ENCODE peak calls at places on chromosomes 5 and 9, in eight cellular contexts. V is body of pancreas, H is pancreas, N is gastrocnemius medialis, B is cardiac muscle cell, X is kidney, D is upper lobe of right lung, T is Peyer's patch. O is an unnamed sample.

GRCh38 chr5:179260324-179261070 is 84.8 kb downstream of the ADAMTS2 start:
- DNase-seq in D (peak; percentile 52), B (no peak), H (no peak), V (peak; percentile 5), N (no peak), X (peak; percentile 24), T (peak; percentile 22), O (no peak)

GRCh38 chr9:85536076-85536475 is 205.7 kb downstream of the AGTPBP1 start:
- DNase-seq in N (no peak), D (no peak), B (no peak), X (no peak), T (no peak), V (no peak), H (no peak), O (no peak)

GRCh38 chr5:128241071-128241695 is 157.6 kb downstream of the SLC12A2 start:
- DNase-seq in H (no peak), D (no peak), B (no peak), V (no peak), T (no peak), N (no peak), X (no peak), O (no peak)

GRCh38 chr9:69748304-69748703 is 11.5 kb downstream of the PTAR1 start:
- DNase-seq in B (no peak), D (no peak), H (no peak), T (no peak), N (no peak), X (no peak), V (no peak), O (no peak)

GRCh38 chr9:35518981-35519679 is 29.2 kb downstream of the RUSC2 start:
- DNase-seq in X (no peak), N (peak; percentile 81), T (no peak), B (no peak), V (no peak), D (no peak), H (no peak), O (no peak)

GRCh38 chr5:90201923-90202322 is 207.6 kb downstream of the CETN3 start:
- DNase-seq in D (no peak), N (no peak), X (no peak), B (no peak), V (no peak), H (no peak), T (no peak), O (no peak)

GRCh38 chr5:152688561-152689274 is 283.6 kb upstream of the NMUR2 start:
- DNase-seq in H (no peak), D (no peak), B (no peak), X (peak; percentile 75), V (no peak), N (no peak), T (no peak), O (no peak)

GRCh38 chr5:75496026-75496425 is 15.4 kb downstream of the CERT1 start:
- DNase-seq in N (no peak), X (no peak), D (no peak), V (no peak), B (no peak), H (no peak), T (no peak), O (no peak)

GRCh38 chr5:179487145-179487544 is 63.2 kb upstream of the RUFY1 start:
- DNase-seq in H (no peak), B (no peak), D (no peak), N (no peak), T (no peak), V (no peak), X (no peak), O (no peak)

DNA sequence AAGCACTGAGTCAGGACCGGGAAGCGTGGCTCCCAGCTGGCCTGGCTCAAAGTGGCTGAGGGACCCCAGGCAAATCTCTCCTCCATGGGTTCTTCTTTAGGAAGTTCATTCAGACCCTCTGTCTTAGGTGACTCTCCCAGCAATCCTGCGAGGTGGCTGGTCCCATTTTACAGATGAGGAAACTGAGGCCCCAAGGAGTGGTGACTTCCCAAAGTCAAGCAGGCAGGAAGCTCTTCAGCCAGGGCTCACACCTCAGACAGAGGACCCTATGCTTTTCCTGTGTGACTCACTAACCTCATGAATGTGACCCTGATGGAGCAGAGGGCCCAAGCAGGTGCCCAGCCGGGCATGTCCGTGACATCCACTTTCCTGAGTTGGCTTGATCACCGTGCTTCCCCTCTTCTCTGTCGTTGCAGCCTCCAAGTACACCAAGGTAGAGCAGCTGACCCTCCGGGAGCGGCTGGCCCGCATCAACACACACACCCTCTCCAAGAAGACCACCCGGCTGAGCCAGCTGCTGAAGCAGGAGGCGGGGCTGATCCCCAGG is 36.5 kb downstream of the ARHGEF37 start:
- DNase-seq in T (no peak), N (no peak), B (no peak), V (no peak), X (peak; percentile 70), D (no peak), H (no peak), O (no peak)
- H3K36me3 ChIP-seq in T (no peaks in the 10 kb centered on the region), N (no peaks in the 10 kb centered on the region), B (no peaks in the 10 kb centered on the region), V (no peaks in the 10 kb centered on the region), X (no peaks in the 10 kb centered on the region), D (peaks cover 44% of the 10 kb centered on the region), H (peaks cover 12% of the 10 kb centered on the region), O (no peaks in the 10 kb centered on the region)

GRCh38 chr9:89359018-89359417 is 40.7 kb downstream of the SECISBP2 start:
- DNase-seq in X (no peak), V (peak; percentile 9), B (peak; percentile 52), H (no peak), N (peak; percentile 86), T (no peak), D (no peak), O (no peak)

GRCh38 chr9:89361031-89361430 is 42.7 kb downstream of the SECISBP2 start:
- DNase-seq in T (peak; percentile 42), N (peak; percentile 13), V (peak; percentile 6), B (no peak), H (no peak), D (no peak), X (no peak), O (no peak)

GRCh38 chr9:89361816-89362646 is 43.7 kb downstream of the SECISBP2 start:
- DNase-seq in H (no peak), V (no peak), X (peak; percentile 64), N (peak; percentile 12), T (peak; percentile 40), B (no peak), D (no peak), O (no peak)

GRCh38 chr9:89359636-89360315 is 41.5 kb downstream of the SECISBP2 start:
- DNase-seq in B (no peak), X (no peak), V (peak; percentile 5), D (no peak), N (peak; percentile 49), H (no peak), T (peak; percentile 37), O (no peak)

DNA sequence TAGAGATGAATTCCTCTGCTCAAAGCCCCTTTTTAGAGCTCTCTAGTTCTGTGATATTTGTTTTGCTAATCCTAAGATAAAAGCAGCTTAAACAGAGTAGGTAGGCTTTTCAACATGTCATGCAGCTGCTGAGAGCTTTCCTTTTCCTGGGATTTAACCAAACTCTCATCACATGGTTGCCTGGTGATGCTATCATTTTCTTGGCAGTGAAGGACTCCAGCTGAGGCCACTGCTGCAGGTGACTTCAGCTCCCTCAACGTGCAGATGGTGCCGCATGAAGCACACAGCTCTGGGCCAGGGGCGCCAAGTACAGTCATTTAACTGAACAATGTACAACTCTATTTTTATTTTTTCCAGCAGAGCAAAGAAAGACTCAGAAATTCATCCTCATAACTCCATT is 42.2 kb downstream of the SECISBP2 start:
- DNase-seq in X (no peak), T (peak; percentile 36), B (no peak), D (no peak), V (no peak), H (peak; percentile 51), N (peak; percentile 70), O (no peak)
- H3K36me3 ChIP-seq in X (peaks cover 45% of the 10 kb centered on the region), T (no peaks in the 10 kb centered on the region), B (peaks cover 9% of the 10 kb centered on the region), D (peaks cover 72% of the 10 kb centered on the region), V (no peaks in the 10 kb centered on the region), H (peaks cover 57% of the 10 kb centered on the region), N (no peaks in the 10 kb centered on the region), O (peaks cover 63% of the 10 kb centered on the region)

GRCh38 chr9:73162987-73163763 is 11.5 kb downstream of the ANXA1 start:
- DNase-seq in B (no peak), N (no peak), H (no peak), D (no peak), X (no peak), V (no peak), T (no peak), O (no peak)
- H3K36me3 ChIP-seq in B (no peaks in the 10 kb centered on the region), N (no peaks in the 10 kb centered on the region), H (no peaks in the 10 kb centered on the region), D (peaks cover 100% of the 10 kb centered on the region), X (peaks cover 2% of the 10 kb centered on the region), V (no peaks in the 10 kb centered on the region), T (no peaks in the 10 kb centered on the region), O (peaks cover 98% of the 10 kb centered on the region)

DNA sequence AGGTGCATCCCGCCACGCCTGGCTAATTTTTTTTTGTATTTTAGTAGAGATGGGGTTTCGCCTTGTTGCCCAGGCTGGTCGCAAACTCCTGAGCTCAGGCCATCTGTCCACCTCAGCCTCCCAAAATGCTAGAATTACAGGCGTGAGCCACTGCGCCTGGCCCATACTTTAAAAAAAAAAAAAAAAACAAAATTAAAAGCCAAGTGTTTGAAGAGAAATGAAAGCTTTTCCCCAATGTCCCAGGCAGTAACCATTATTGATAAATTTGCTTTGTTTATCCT is 9.5 kb downstream of the PRRC2B start:
- DNase-seq in X (no peak), D (no peak), B (no peak), V (no peak), H (no peak), N (no peak), T (no peak), O (no peak)
- H3K36me3 ChIP-seq in X (no peaks in the 10 kb centered on the region), D (no peaks in the 10 kb centered on the region), B (no peaks in the 10 kb centered on the region), V (no peaks in the 10 kb centered on the region), H (no peaks in the 10 kb centered on the region), N (no peaks in the 10 kb centered on the region), T (no peaks in the 10 kb centered on the region), O (peaks cover 14% of the 10 kb centered on the region)

GRCh38 chr5:33530183-33530962 is 89.6 kb downstream of the TARS1 start:
- DNase-seq in X (no peak), H (no peak), B (no peak), V (no peak), N (no peak), T (no peak), D (peak; percentile 54), O (no peak)

GRCh38 chr5:33524476-33524875 is 83.7 kb downstream of the TARS1 start:
- DNase-seq in B (no peak), V (no peak), H (no peak), T (no peak), N (no peak), D (no peak), X (no peak), O (no peak)

GRCh38 chr5:33527696-33528095 is 86.9 kb downstream of the TARS1 start:
- DNase-seq in T (no peak), B (no peak), X (no peak), H (no peak), N (no peak), D (no peak), V (no peak), O (no peak)

GRCh38 chr5:33523208-33523771 is 82.5 kb downstream of the TARS1 start:
- DNase-seq in X (no peak), H (no peak), D (no peak), N (no peak), V (no peak), B (no peak), T (no peak), O (no peak)

DNA sequence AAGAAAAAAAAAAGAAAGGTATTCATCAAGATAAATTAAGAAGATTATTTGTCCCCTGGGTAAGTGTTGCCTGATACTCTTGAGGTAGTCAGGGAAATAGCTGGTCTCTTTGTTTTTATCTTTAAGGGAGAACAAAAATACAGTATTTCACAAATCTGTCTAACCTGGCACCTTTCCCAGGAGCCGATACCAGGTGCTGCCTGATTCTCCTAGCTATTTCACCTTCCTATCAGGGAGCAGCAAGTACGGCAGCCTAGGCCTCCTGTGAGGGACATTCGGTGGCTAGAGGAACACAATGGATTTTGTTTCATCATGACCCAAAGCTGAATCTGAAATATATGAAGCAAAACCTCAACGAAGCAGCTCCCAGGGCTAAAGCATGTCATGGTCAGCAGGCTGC is 86.0 kb downstream of the TARS1 start:
- DNase-seq in B (no peak), D (no peak), T (no peak), V (peak; percentile 63), X (no peak), H (peak; percentile 56), N (no peak), O (no peak)
- H3K36me3 ChIP-seq in B (peaks cover 3% of the 10 kb centered on the region), D (no peaks in the 10 kb centered on the region), T (no peaks in the 10 kb centered on the region), V (no peaks in the 10 kb centered on the region), X (no peaks in the 10 kb centered on the region), H (no peaks in the 10 kb centered on the region), N (no peaks in the 10 kb centered on the region), O (no peaks in the 10 kb centered on the region)